ENCODE peak calls at places on chromosome 22, in nine cellular contexts. J is K562; B is mesendoderm; I is upper lobe of right lung; W is lung; F is naive thymus-derived CD4-positive, alpha-beta T cell; K is neuronal stem cell; N is effector memory CD4-positive, alpha-beta T cell; H is DND-41. Y is an unnamed sample.
A peak's percentile ranks its signal among the peaks of the same experiment; 100 is the strongest.

GRCh38 chr22:26367402-26368245 is 61.4 kb upstream of the ASPHD2 start:
- DNase-seq in B (peak; percentile 70), H (peak; percentile 62), N (peak; percentile 29), F (peak; percentile 58), K (peak; percentile 65), J (peak; percentile 64), I (no peak), W (no peak), Y (peak; percentile 28)

GRCh38 chr22:45207533-45207932 is 33.2 kb downstream of the KIAA0930 start:
- DNase-seq in K (no peak), W (no peak), F (no peak), N (no peak), I (no peak), J (no peak), B (no peak), H (no peak), Y (no peak)

GRCh38 chr22:46036558-46037408 is 59.8 kb upstream of the WNT7B start:
- DNase-seq in H (peak; percentile 48), B (peak; percentile 83), F (peak; percentile 81), K (no peak), J (no peak), N (peak; percentile 44), I (peak; percentile 62), W (no peak), Y (peak; percentile 59)

GRCh38 chr22:39457047-39457545 is 284 bp downstream of the MGAT3 start:
- DNase-seq in F (no peak), H (no peak), N (no peak), B (no peak), I (no peak), K (no peak), W (no peak), J (peak; percentile 77), Y (no peak)

GRCh38 chr22:43346521-43346929 is 3.4 kb upstream of the SCUBE1 start:
- DNase-seq in B (peak; percentile 75), J (peak; percentile 53), I (peak; percentile 82), H (peak; percentile 64), W (peak; percentile 58), N (peak; percentile 56), F (peak; percentile 53), K (peak; percentile 51), Y (peak; percentile 61)

GRCh38 chr22:46057206-46057605 is 80.2 kb upstream of the WNT7B start:
- DNase-seq in W (no peak), H (no peak), K (no peak), F (no peak), N (no peak), I (peak; percentile 40), J (no peak), B (no peak), Y (peak; percentile 10)

GRCh38 chr22:49774046-49774445 is 53.6 kb downstream of the BRD1 start:
- DNase-seq in K (no peak), W (no peak), J (no peak), H (no peak), B (no peak), F (no peak), I (no peak), N (no peak), Y (no peak)

GRCh38 chr22:26529345-26529744 is 17.1 kb upstream of the TFIP11 start:
- DNase-seq in N (no peak), H (no peak), B (no peak), J (no peak), W (peak; percentile 51), K (no peak), F (no peak), I (peak; percentile 66), Y (no peak)

GRCh38 chr22:36330127-36330526 is 57.6 kb downstream of the MYH9 start:
- DNase-seq in J (no peak), B (peak; percentile 44), I (no peak), K (no peak), F (no peak), W (no peak), N (no peak), H (no peak), Y (no peak)

GRCh38 chr22:43980579-43980978 is 25.3 kb downstream of the SAMM50 start:
- DNase-seq in B (no peak), H (no peak), F (no peak), W (no peak), J (no peak), K (no peak), I (no peak), N (no peak), Y (no peak)

GRCh38 chr22:50575426-50575941 is 2.7 kb downstream of the CPT1B start:
- DNase-seq in B (no peak), N (no peak), J (no peak), K (no peak), W (no peak), H (no peak), I (no peak), F (no peak), Y (no peak)

GRCh38 chr22:33864723-33865130 is 55.5 kb downstream of the LARGE1 start:
- DNase-seq in W (no peak), K (no peak), B (no peak), N (no peak), F (no peak), H (no peak), J (no peak), I (no peak), Y (peak; percentile 21)

GRCh38 chr22:44057411-44057987 is 33.4 kb downstream of the PARVB start:
- DNase-seq in B (no peak), F (no peak), K (no peak), I (no peak), H (no peak), W (no peak), J (no peak), N (no peak), Y (peak; percentile 17)

GRCh38 chr22:35986085-35986484 is 42.5 kb downstream of the RBFOX2 start:
- DNase-seq in F (no peak), I (no peak), K (no peak), B (no peak), W (no peak), J (no peak), H (no peak), N (no peak), Y (no peak)

GRCh38 chr22:39489094-39490068 is 12.7 kb upstream of the MIEF1 start:
- DNase-seq in W (no peak), H (no peak), J (no peak), B (no peak), I (peak; percentile 58), N (no peak), K (no peak), F (no peak), Y (no peak)

GRCh38 chr22:25406510-25407210 is 157.8 kb upstream of the GRK3 start:
- DNase-seq in J (no peak), N (no peak), B (no peak), I (peak; percentile 67), W (no peak), F (no peak), K (no peak), H (no peak), Y (no peak)

GRCh38 chr22:21009638-21010425 is 5.1 kb upstream of the P2RX6 start:
- DNase-seq in B (peak; percentile 68), F (peak; percentile 36), I (peak; percentile 65), N (no peak), K (peak; percentile 56), W (no peak), H (peak; percentile 70), J (peak; percentile 85), Y (peak; percentile 35)

GRCh38 chr22:46239261-46240048 is 10.6 kb downstream of the CDPF1 start:
- DNase-seq in H (peak; percentile 96), B (no peak), F (peak; percentile 34), J (peak; percentile 17), N (no peak), K (no peak), W (no peak), I (no peak), Y (no peak)

GRCh38 chr22:18095101-18095805 is 15.4 kb upstream of the TUBA8 start:
- DNase-seq in W (no peak), B (no peak), K (no peak), F (no peak), I (no peak), J (no peak), N (no peak), H (no peak), Y (no peak)
- H3K27ac ChIP-seq in W (no peak overlapping the region), B (no peak overlapping the region), K (no peak overlapping the region), F (no peak overlapping the region), I (no peak overlapping the region), J (no peak overlapping the region), N (no peak overlapping the region), H (no peak overlapping the region), Y (no peak overlapping the region)

GRCh38 chr22:32745996-32746322 is 55.5 kb upstream of the TIMP3 start:
- DNase-seq in K (no peak), I (no peak), F (no peak), N (no peak), B (no peak), W (no peak), J (no peak), H (no peak), Y (no peak)
- H3K27ac ChIP-seq in K (no peak overlapping the region), I (peak overlapping the region; percentile 55), F (no peak overlapping the region), N (no peak overlapping the region), B (peak overlapping the region; percentile 83), W (no peak overlapping the region), J (no peak overlapping the region), H (no peak overlapping the region), Y (peak overlapping the region; percentile 44)

GRCh38 chr22:47356433-47357011 is 594.1 kb downstream of the TBC1D22A start:
- DNase-seq in F (no peak), I (no peak), H (no peak), K (no peak), J (no peak), W (no peak), N (no peak), B (no peak), Y (no peak)

GRCh38 chr22:47354668-47355387 is 592.4 kb downstream of the TBC1D22A start:
- DNase-seq in F (no peak), B (no peak), I (no peak), J (no peak), W (no peak), H (no peak), K (no peak), N (no peak), Y (no peak)

GRCh38 chr22:47355776-47356432 is 593.5 kb downstream of the TBC1D22A start:
- DNase-seq in N (no peak), I (no peak), B (no peak), H (no peak), J (no peak), W (no peak), F (no peak), K (no peak), Y (no peak)

GRCh38 chr22:47357086-47357485 is 594.6 kb downstream of the TBC1D22A start:
- DNase-seq in H (no peak), I (no peak), B (no peak), N (no peak), F (no peak), K (no peak), J (no peak), W (no peak), Y (no peak)

DNA sequence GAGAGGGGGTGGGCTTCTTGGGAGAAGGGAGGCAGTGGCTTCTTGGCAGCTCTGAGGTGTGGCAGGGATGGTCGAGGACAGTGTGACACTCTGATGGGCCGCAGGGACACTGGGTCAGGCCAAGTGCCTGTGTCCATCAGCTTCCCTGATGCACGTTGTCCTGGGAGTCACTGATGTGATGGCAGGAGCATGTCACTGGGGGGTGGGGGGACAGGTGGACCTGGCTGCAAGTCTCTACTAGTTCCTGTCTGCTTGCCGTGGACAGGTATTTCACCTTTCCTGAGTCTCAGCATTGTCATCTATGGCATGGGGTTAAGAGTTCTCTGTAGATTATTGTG is 592.9 kb downstream of the TBC1D22A start:
- DNase-seq in K (no peak), F (no peak), B (no peak), W (no peak), I (no peak), H (no peak), J (no peak), N (no peak), Y (no peak)
- H3K27ac ChIP-seq in K (no peak overlapping the region), F (no peak overlapping the region), B (no peak overlapping the region), W (no peak overlapping the region), I (no peak overlapping the region), H (no peak overlapping the region), J (no peak overlapping the region), N (no peak overlapping the region), Y (no peak overlapping the region)

GRCh38 chr22:41522813-41523212 is 21.5 kb downstream of the POLR3H start:
- DNase-seq in I (no peak), W (no peak), B (no peak), H (no peak), F (no peak), N (no peak), K (no peak), J (no peak), Y (no peak)
- H3K27ac ChIP-seq in I (peak overlapping the region; percentile 85), W (peak overlapping the region; percentile 38), B (no peak overlapping the region), H (no peak overlapping the region), F (peak overlapping the region; percentile 73), N (no peak overlapping the region), K (no peak overlapping the region), J (peak overlapping the region; percentile 84), Y (peak overlapping the region; percentile 80)